ENCODE peak calls at places on chromosomes 13 and 19, in six cellular contexts. B is stimulated activated CD8-positive, alpha-beta memory T cell treated with anti-CD3 and anti-CD28 coated beads, Interleukin-4, amount 100 ng/mL, for 48 hours; Z is NCI-H748 treated with DMSO at 0.1 percent for 48 hours; D is HEK293T; T is osteoblast; G is midbrain. L is an unnamed sample.

GRCh38 chr19:15466851-15467733 is 2.7 kb upstream of the RASAL3 start:
- DNase-seq in B (peak), Z (no peak), D (no peak), T (peak), G (no peak), L (no peak)

GRCh38 chr19:8357007-8357521 is 6.9 kb upstream of the ANGPTL4 start:
- DNase-seq in B (no peak), Z (no peak), D (no peak), T (no peak), G (no peak), L (no peak)

GRCh38 chr19:4977299-4978174 is 8.6 kb downstream of the KDM4B start:
- DNase-seq in B (no peak), Z (no peak), D (no peak), T (peak), G (no peak), L (no peak)

GRCh38 chr19:41298327-41298964 is 11.5 kb upstream of the CCDC97 start:
- DNase-seq in B (peak), Z (no peak), D (no peak), T (peak), G (peak), L (no peak)

GRCh38 chr19:2923510-2923909 is 21.3 kb downstream of the ZNF77 start:
- DNase-seq in B (no peak), Z (no peak), D (no peak), T (no peak), G (no peak), L (peak)

GRCh38 chr13:103960011-103960410 is 893.8 kb upstream of the SLC10A2 start:
- DNase-seq in B (no peak), Z (no peak), D (no peak), T (no peak), G (no peak), L (no peak)

GRCh38 chr13:110132178-110132975 is 174.6 kb downstream of the COL4A1 start:
- DNase-seq in B (no peak), Z (peak), D (no peak), T (peak), G (no peak), L (no peak)

GRCh38 chr19:50890422-50891252 is 17.4 kb downstream of the KLK2 start:
- DNase-seq in B (no peak), Z (no peak), D (no peak), T (peak), G (no peak), L (no peak)

GRCh38 chr13:99281811-99282263 is 23.7 kb upstream of the GPR18 start:
- DNase-seq in B (peak), Z (no peak), D (no peak), T (peak), G (no peak), L (no peak)

GRCh38 chr19:21434967-21435544 is 38.1 kb downstream of the ZNF493 start:
- DNase-seq in B (no peak), Z (peak), D (no peak), T (peak), G (no peak), L (no peak)

GRCh38 chr13:99386495-99386894 is 79.3 kb upstream of the GPR183 start:
- DNase-seq in B (no peak), Z (no peak), D (no peak), T (no peak), G (no peak), L (no peak)

GRCh38 chr19:14434543-14435319 is 1.6 kb downstream of the PKN1 start:
- DNase-seq in B (peak), Z (no peak), D (no peak), T (peak), G (no peak), L (no peak)

GRCh38 chr19:6362351-6362801 is 1.0 kb downstream of the CLPP start:
- DNase-seq in B (peak), Z (no peak), D (no peak), T (peak), G (no peak), L (no peak)

GRCh38 chr13:100984349-100984748 is 309.8 kb upstream of the TMTC4 start:
- DNase-seq in B (no peak), Z (no peak), D (no peak), T (no peak), G (no peak), L (no peak)

GRCh38 chr19:54128441-54128725 is 9.2 kb upstream of the CNOT3 start:
- DNase-seq in B (no peak), Z (no peak), D (no peak), T (no peak), G (no peak), L (no peak)

GRCh38 chr19:40718774-40719391 is 2.0 kb downstream of the ITPKC start:
- DNase-seq in B (peak), Z (peak), D (no peak), T (peak), G (no peak), L (no peak)

GRCh38 chr19:18975011-18975410 is 34.0 kb upstream of the HOMER3 start:
- DNase-seq in B (no peak), Z (no peak), D (no peak), T (peak), G (no peak), L (no peak)

GRCh38 chr13:109707044-109707794 is 79.2 kb downstream of the IRS2 start:
- DNase-seq in B (no peak), Z (no peak), D (no peak), T (no peak), G (no peak), L (no peak)

GRCh38 chr13:107582171-107582570 is 633.2 kb downstream of the LIG4 start:
- DNase-seq in B (no peak), Z (no peak), D (no peak), T (no peak), G (no peak), L (no peak)

GRCh38 chr19:15047680-15048079 is 1.6 kb upstream of the CASP14 start:
- DNase-seq in B (no peak), Z (no peak), D (no peak), T (no peak), G (no peak), L (no peak)

GRCh38 chr19:32811151-32811550 is 58.4 kb downstream of the SLC7A9 start:
- DNase-seq in B (no peak), Z (no peak), D (no peak), T (no peak), G (no peak), L (no peak)

GRCh38 chr19:36032251-36033104 is at the start of gene CLIP3:
- DNase-seq in B (peak), Z (peak), D (no peak), T (peak), G (peak), L (peak)

GRCh38 chr19:4976412-4977298 is 7.7 kb downstream of the KDM4B start:
- DNase-seq in B (no peak), Z (no peak), D (peak), T (peak), G (peak), L (no peak)

GRCh38 chr13:51168623-51169022 is 53.6 kb upstream of the FAM124A start:
- DNase-seq in B (no peak), Z (no peak), D (no peak), T (no peak), G (no peak), L (no peak)

GRCh38 chr19:1394252-1395193 is 6.8 kb downstream of the GAMT start:
- DNase-seq in B (no peak), Z (no peak), D (no peak), T (no peak), G (peak), L (no peak)

GRCh38 chr19:28481674-28482073 is 731.3 kb downstream of the UQCRFS1 start:
- DNase-seq in B (no peak), Z (no peak), D (no peak), T (no peak), G (no peak), L (no peak)

GRCh38 chr13:65917731-65918130 is 1312.4 kb downstream of the PCDH9 start:
- DNase-seq in B (no peak), Z (no peak), D (no peak), T (no peak), G (no peak), L (no peak)

GRCh38 chr19:58020985-58021384 is 12.8 kb upstream of the ZSCAN1 start:
- DNase-seq in B (no peak), Z (no peak), D (no peak), T (peak), G (no peak), L (no peak)

GRCh38 chr13:89163081-89163480 is 1491.9 kb downstream of the SLITRK5 start:
- DNase-seq in B (no peak), Z (no peak), D (no peak), T (no peak), G (no peak), L (peak)

GRCh38 chr13:88857256-88857655 is 1186.1 kb downstream of the SLITRK5 start:
- DNase-seq in B (no peak), Z (peak), D (no peak), T (no peak), G (no peak), L (no peak)

GRCh38 chr13:41562541-41563178 is 105.3 kb downstream of the RGCC start:
- DNase-seq in B (no peak), Z (no peak), D (no peak), T (no peak), G (peak), L (no peak)

GRCh38 chr19:35006342-35006998 is 6.3 kb downstream of the GRAMD1A start:
- DNase-seq in B (no peak), Z (no peak), D (no peak), T (peak), G (no peak), L (no peak)

GRCh38 chr13:112513761-112514160 is 74.2 kb downstream of the TUBGCP3 start:
- DNase-seq in B (no peak), Z (no peak), D (no peak), T (no peak), G (no peak), L (no peak)

GRCh38 chr19:5828661-5829566 is 10.6 kb downstream of the FUT6 start:
- DNase-seq in B (peak), Z (no peak), D (peak), T (peak), G (no peak), L (peak)

GRCh38 chr13:99218969-99219368 is 18.3 kb downstream of the UBAC2 start:
- DNase-seq in B (peak), Z (no peak), D (no peak), T (no peak), G (no peak), L (no peak)

GRCh38 chr19:10294368-10294697 is 4.6 kb downstream of the ICAM5 start:
- DNase-seq in B (no peak), Z (no peak), D (no peak), T (peak), G (no peak), L (no peak)

GRCh38 chr13:39362652-39363390 is 240.2 kb downstream of the LHFPL6 start:
- DNase-seq in B (no peak), Z (no peak), D (no peak), T (no peak), G (peak), L (no peak)

GRCh38 chr13:108681986-108682562 is 52.7 kb downstream of the MYO16 start:
- DNase-seq in B (no peak), Z (no peak), D (no peak), T (no peak), G (no peak), L (no peak)

L was measured in DMS 273 treated with DMSO at 0.1 percent for 48 hours.